ENCODE peak calls at places on chromosomes 12 and 14, in seven cellular contexts. One of them, this sample, is unnamed. For H3K36me3, the result is how much of the 10 kb centered on the place peaks cover.

GRCh38 chr14:94746131-94746530 is 23.8 kb downstream of the GSC start:
- DNase-seq in transverse colon: no peak
- DNase-seq in adrenal gland: no peak
- DNase-seq in IMR-90: no peak
- DNase-seq in GM12878: no peak
- DNase-seq in stomach: no peak
- DNase-seq in sigmoid colon: no peak
- DNase-seq in this sample: no peak

GRCh38 chr12:11727133-11727664 is 77.7 kb downstream of the ETV6 start:
- DNase-seq in transverse colon: no peak
- DNase-seq in adrenal gland: no peak
- DNase-seq in IMR-90: no peak
- DNase-seq in GM12878: peak
- DNase-seq in stomach: no peak
- DNase-seq in sigmoid colon: no peak
- DNase-seq in this sample: no peak

GRCh38 chr14:24943024-24943423 is 106.9 kb downstream of the STXBP6 start:
- DNase-seq in transverse colon: peak
- DNase-seq in adrenal gland: no peak
- DNase-seq in IMR-90: no peak
- DNase-seq in GM12878: no peak
- DNase-seq in stomach: no peak
- DNase-seq in sigmoid colon: peak
- DNase-seq in this sample: no peak

GRCh38 chr14:87687338-87687876 is 305.6 kb downstream of the GALC start:
- DNase-seq in transverse colon: no peak
- DNase-seq in adrenal gland: no peak
- DNase-seq in IMR-90: no peak
- DNase-seq in GM12878: no peak
- DNase-seq in stomach: no peak
- DNase-seq in sigmoid colon: no peak
- DNase-seq in this sample: no peak

GRCh38 chr14:32939254-32940065 is 781 bp downstream of the NPAS3 start:
- DNase-seq in transverse colon: peak
- DNase-seq in adrenal gland: peak
- DNase-seq in IMR-90: peak
- DNase-seq in GM12878: no peak
- DNase-seq in stomach: peak
- DNase-seq in sigmoid colon: peak
- DNase-seq in this sample: peak

GRCh38 chr12:29309320-29309902 is 71.6 kb downstream of the ERGIC2 start:
- DNase-seq in transverse colon: no peak
- DNase-seq in adrenal gland: no peak
- DNase-seq in IMR-90: peak
- DNase-seq in GM12878: no peak
- DNase-seq in stomach: no peak
- DNase-seq in sigmoid colon: no peak
- DNase-seq in this sample: no peak

GRCh38 chr14:22979748-22980392 is 2.5 kb downstream of the AJUBA start:
- DNase-seq in transverse colon: no peak
- DNase-seq in adrenal gland: no peak
- DNase-seq in IMR-90: no peak
- DNase-seq in GM12878: no peak
- DNase-seq in stomach: no peak
- DNase-seq in sigmoid colon: no peak
- DNase-seq in this sample: no peak

GRCh38 chr14:67263499-67264149 is 22.4 kb downstream of the PALS1 start:
- DNase-seq in transverse colon: no peak
- DNase-seq in adrenal gland: no peak
- DNase-seq in IMR-90: peak
- DNase-seq in GM12878: no peak
- DNase-seq in stomach: no peak
- DNase-seq in sigmoid colon: no peak
- DNase-seq in this sample: no peak

GRCh38 chr12:26696613-26697092 is 136.3 kb downstream of the ITPR2 start:
- DNase-seq in transverse colon: no peak
- DNase-seq in adrenal gland: no peak
- DNase-seq in IMR-90: peak
- DNase-seq in GM12878: no peak
- DNase-seq in stomach: no peak
- DNase-seq in sigmoid colon: no peak
- DNase-seq in this sample: no peak

GRCh38 chr12:87150969-87151662 is 878.1 kb downstream of the C12orf50 start:
- DNase-seq in transverse colon: no peak
- DNase-seq in adrenal gland: no peak
- DNase-seq in IMR-90: no peak
- DNase-seq in GM12878: peak
- DNase-seq in stomach: no peak
- DNase-seq in sigmoid colon: no peak
- DNase-seq in this sample: no peak

GRCh38 chr14:56102901-56103409 is 15.3 kb upstream of the PELI2 start:
- DNase-seq in transverse colon: no peak
- DNase-seq in adrenal gland: no peak
- DNase-seq in IMR-90: no peak
- DNase-seq in GM12878: no peak
- DNase-seq in stomach: no peak
- DNase-seq in sigmoid colon: no peak
- DNase-seq in this sample: no peak

GRCh38 chr12:28998662-28999120 is 150.4 kb upstream of the FAR2 start:
- DNase-seq in transverse colon: no peak
- DNase-seq in adrenal gland: peak
- DNase-seq in IMR-90: peak
- DNase-seq in GM12878: no peak
- DNase-seq in stomach: no peak
- DNase-seq in sigmoid colon: no peak
- DNase-seq in this sample: no peak

GRCh38 chr12:124633954-124634352 is 66.5 kb upstream of the NCOR2 start:
- DNase-seq in transverse colon: no peak
- DNase-seq in adrenal gland: no peak
- DNase-seq in IMR-90: no peak
- DNase-seq in GM12878: no peak
- DNase-seq in stomach: no peak
- DNase-seq in sigmoid colon: no peak
- DNase-seq in this sample: no peak

GRCh38 chr12:4960030-4960429 is 50.3 kb downstream of the KCNA1 start:
- DNase-seq in transverse colon: no peak
- DNase-seq in adrenal gland: no peak
- DNase-seq in IMR-90: no peak
- DNase-seq in GM12878: no peak
- DNase-seq in stomach: no peak
- DNase-seq in sigmoid colon: peak
- DNase-seq in this sample: peak

GRCh38 chr12:114873656-114874055 is 189.7 kb upstream of the TBX3 start:
- DNase-seq in transverse colon: no peak
- DNase-seq in adrenal gland: no peak
- DNase-seq in IMR-90: no peak
- DNase-seq in GM12878: no peak
- DNase-seq in stomach: no peak
- DNase-seq in sigmoid colon: no peak
- DNase-seq in this sample: no peak

GRCh38 chr12:106234513-106234912 is 13.3 kb downstream of the CKAP4 start:
- DNase-seq in transverse colon: no peak
- DNase-seq in adrenal gland: no peak
- DNase-seq in IMR-90: peak
- DNase-seq in GM12878: no peak
- DNase-seq in stomach: no peak
- DNase-seq in sigmoid colon: no peak
- DNase-seq in this sample: no peak

GRCh38 chr12:56293785-56294184 is 6.3 kb downstream of the CS start:
- DNase-seq in transverse colon: no peak
- DNase-seq in adrenal gland: no peak
- DNase-seq in IMR-90: no peak
- DNase-seq in GM12878: no peak
- DNase-seq in stomach: no peak
- DNase-seq in sigmoid colon: no peak
- DNase-seq in this sample: no peak

GRCh38 chr14:32697704-32698103 is 241.0 kb upstream of the NPAS3 start:
- DNase-seq in transverse colon: no peak
- DNase-seq in adrenal gland: no peak
- DNase-seq in IMR-90: peak
- DNase-seq in GM12878: no peak
- DNase-seq in stomach: no peak
- DNase-seq in sigmoid colon: no peak
- DNase-seq in this sample: no peak

GRCh38 chr12:57864811-57865751 is 18.6 kb upstream of the CTDSP2 start:
- DNase-seq in transverse colon: peak
- DNase-seq in adrenal gland: peak
- DNase-seq in IMR-90: peak
- DNase-seq in GM12878: no peak
- DNase-seq in stomach: peak
- DNase-seq in sigmoid colon: peak
- DNase-seq in this sample: peak

GRCh38 chr14:80055912-80056801 is 155.1 kb downstream of the DIO2 start:
- DNase-seq in transverse colon: peak
- DNase-seq in adrenal gland: peak
- DNase-seq in IMR-90: peak
- DNase-seq in GM12878: no peak
- DNase-seq in stomach: peak
- DNase-seq in sigmoid colon: no peak
- DNase-seq in this sample: no peak

GRCh38 chr12:92468358-92469020 is 234.3 kb upstream of the PLEKHG7 start:
- DNase-seq in transverse colon: no peak
- DNase-seq in adrenal gland: no peak
- DNase-seq in IMR-90: no peak
- DNase-seq in GM12878: no peak
- DNase-seq in stomach: no peak
- DNase-seq in sigmoid colon: no peak
- DNase-seq in this sample: no peak

GRCh38 chr12:71999795-72000194 is 61.1 kb downstream of the TPH2 start:
- DNase-seq in transverse colon: no peak
- DNase-seq in adrenal gland: no peak
- DNase-seq in IMR-90: no peak
- DNase-seq in GM12878: no peak
- DNase-seq in stomach: no peak
- DNase-seq in sigmoid colon: no peak
- DNase-seq in this sample: no peak

GRCh38 chr12:132279184-132279889 is 50.1 kb downstream of the GALNT9 start:
- DNase-seq in transverse colon: peak
- DNase-seq in adrenal gland: no peak
- DNase-seq in IMR-90: peak
- DNase-seq in GM12878: no peak
- DNase-seq in stomach: peak
- DNase-seq in sigmoid colon: peak
- DNase-seq in this sample: peak

GRCh38 chr12:82973601-82974000 is 286.9 kb downstream of the TMTC2 start:
- DNase-seq in transverse colon: no peak
- DNase-seq in adrenal gland: no peak
- DNase-seq in IMR-90: no peak
- DNase-seq in GM12878: no peak
- DNase-seq in stomach: no peak
- DNase-seq in sigmoid colon: no peak
- DNase-seq in this sample: no peak

GRCh38 chr14:94523265-94523664 is 14.0 kb upstream of the SERPINA12 start:
- DNase-seq in transverse colon: no peak
- DNase-seq in adrenal gland: no peak
- DNase-seq in IMR-90: no peak
- DNase-seq in GM12878: no peak
- DNase-seq in stomach: no peak
- DNase-seq in sigmoid colon: no peak
- DNase-seq in this sample: no peak

GRCh38 chr14:51400142-51400541 is 160.1 kb downstream of the TMX1 start:
- DNase-seq in transverse colon: no peak
- DNase-seq in adrenal gland: no peak
- DNase-seq in IMR-90: peak
- DNase-seq in GM12878: no peak
- DNase-seq in stomach: no peak
- DNase-seq in sigmoid colon: no peak
- DNase-seq in this sample: no peak

GRCh38 chr12:6937481-6938352 is 5.9 kb upstream of the RNU7-1 start:
- DNase-seq in transverse colon: peak
- DNase-seq in adrenal gland: peak
- DNase-seq in IMR-90: peak
- DNase-seq in GM12878: peak
- DNase-seq in stomach: peak
- DNase-seq in sigmoid colon: peak
- DNase-seq in this sample: peak
- TF ChIP-seq POLR2A in transverse colon: peak
- TF ChIP-seq POLR2A in adrenal gland: peak
- TF ChIP-seq POLR2A in IMR-90: peak
- TF ChIP-seq POLR2A in GM12878: peak
- TF ChIP-seq POLR2A in stomach: no peak
- TF ChIP-seq POLR2A in sigmoid colon: peak
- TF ChIP-seq POLR2A in this sample: peak

GRCh38 chr12:1747609-1748008 is 56.7 kb downstream of the ADIPOR2 start:
- DNase-seq in transverse colon: no peak
- DNase-seq in adrenal gland: no peak
- DNase-seq in IMR-90: no peak
- DNase-seq in GM12878: no peak
- DNase-seq in stomach: no peak
- DNase-seq in sigmoid colon: no peak
- DNase-seq in this sample: no peak
- H3K36me3 ChIP-seq in transverse colon: under half
- H3K36me3 ChIP-seq in adrenal gland: under half
- H3K36me3 ChIP-seq in IMR-90: under half
- H3K36me3 ChIP-seq in GM12878: under half
- H3K36me3 ChIP-seq in stomach: under half
- H3K36me3 ChIP-seq in sigmoid colon: under half
- H3K36me3 ChIP-seq in this sample: under half

GRCh38 chr12:53115112-53115890 is 12.0 kb downstream of the SOAT2 start:
- DNase-seq in transverse colon: no peak
- DNase-seq in adrenal gland: no peak
- DNase-seq in IMR-90: no peak
- DNase-seq in GM12878: no peak
- DNase-seq in stomach: no peak
- DNase-seq in sigmoid colon: no peak
- DNase-seq in this sample: no peak
- H3K27ac ChIP-seq in transverse colon: no peak
- H3K27ac ChIP-seq in adrenal gland: no peak
- H3K27ac ChIP-seq in IMR-90: no peak
- H3K27ac ChIP-seq in GM12878: no peak
- H3K27ac ChIP-seq in stomach: no peak
- H3K27ac ChIP-seq in sigmoid colon: no peak
- H3K27ac ChIP-seq in this sample: no peak

GRCh38 chr12:7934153-7934552 is 1.8 kb downstream of the SLC2A3 start:
- DNase-seq in transverse colon: no peak
- DNase-seq in adrenal gland: no peak
- DNase-seq in IMR-90: no peak
- DNase-seq in GM12878: no peak
- DNase-seq in stomach: no peak
- DNase-seq in sigmoid colon: no peak
- DNase-seq in this sample: no peak

GRCh38 chr12:7937867-7938506 is 2.0 kb upstream of the SLC2A3 start:
- DNase-seq in transverse colon: no peak
- DNase-seq in adrenal gland: no peak
- DNase-seq in IMR-90: no peak
- DNase-seq in GM12878: no peak
- DNase-seq in stomach: no peak
- DNase-seq in sigmoid colon: no peak
- DNase-seq in this sample: no peak

GRCh38 chr12:7934560-7935463 is 1.2 kb downstream of the SLC2A3 start:
- DNase-seq in transverse colon: no peak
- DNase-seq in adrenal gland: no peak
- DNase-seq in IMR-90: no peak
- DNase-seq in GM12878: no peak
- DNase-seq in stomach: no peak
- DNase-seq in sigmoid colon: no peak
- DNase-seq in this sample: no peak

GRCh38 chr12:7935464-7935772 is 569 bp downstream of the SLC2A3 start:
- DNase-seq in transverse colon: no peak
- DNase-seq in adrenal gland: no peak
- DNase-seq in IMR-90: no peak
- DNase-seq in GM12878: no peak
- DNase-seq in stomach: no peak
- DNase-seq in sigmoid colon: no peak
- DNase-seq in this sample: no peak

GRCh38 chr12:7935773-7936581 is at the start of gene SLC2A3:
- DNase-seq in transverse colon: peak
- DNase-seq in adrenal gland: peak
- DNase-seq in IMR-90: peak
- DNase-seq in GM12878: peak
- DNase-seq in stomach: peak
- DNase-seq in sigmoid colon: peak
- DNase-seq in this sample: no peak
- TF ChIP-seq POLR2A in transverse colon: peak
- TF ChIP-seq POLR2A in adrenal gland: peak
- TF ChIP-seq POLR2A in IMR-90: peak
- TF ChIP-seq POLR2A in GM12878: peak
- TF ChIP-seq POLR2A in stomach: no peak
- TF ChIP-seq POLR2A in sigmoid colon: peak
- TF ChIP-seq POLR2A in this sample: peak